ENCODE peak calls at places on chromosome 22, in eight cellular contexts. One of them, this sample, is unnamed.

GRCh38 chr22:33022231-33022630 is 36.0 kb downstream of the SYN3 start:
- DNase-seq in BE2C: no peak
- DNase-seq in mammary epithelial cell: no peak
- DNase-seq in choroid plexus epithelial cell: no peak
- DNase-seq in SK-N-SH: no peak
- DNase-seq in HCT116: no peak
- DNase-seq in foreskin fibroblast: no peak
- DNase-seq in HFF-Myc: no peak
- DNase-seq in this sample: no peak

GRCh38 chr22:35092146-35092805 is 26.3 kb downstream of the ISX start:
- DNase-seq in BE2C: no peak
- DNase-seq in mammary epithelial cell: no peak
- DNase-seq in choroid plexus epithelial cell: no peak
- DNase-seq in SK-N-SH: no peak
- DNase-seq in HCT116: no peak
- DNase-seq in foreskin fibroblast: no peak
- DNase-seq in HFF-Myc: no peak
- DNase-seq in this sample: no peak

GRCh38 chr22:25514436-25514835 is 50.0 kb upstream of the GRK3 start:
- DNase-seq in BE2C: no peak
- DNase-seq in mammary epithelial cell: peak
- DNase-seq in choroid plexus epithelial cell: no peak
- DNase-seq in SK-N-SH: no peak
- DNase-seq in HCT116: no peak
- DNase-seq in foreskin fibroblast: peak
- DNase-seq in HFF-Myc: no peak
- DNase-seq in this sample: no peak

GRCh38 chr22:37501176-37501609 is 15.0 kb upstream of the MFNG start:
- DNase-seq in BE2C: no peak
- DNase-seq in mammary epithelial cell: no peak
- DNase-seq in choroid plexus epithelial cell: peak
- DNase-seq in SK-N-SH: no peak
- DNase-seq in HCT116: no peak
- DNase-seq in foreskin fibroblast: no peak
- DNase-seq in HFF-Myc: no peak
- DNase-seq in this sample: no peak

GRCh38 chr22:45248832-45249561 is 8.3 kb upstream of the KIAA0930 start:
- DNase-seq in BE2C: no peak
- DNase-seq in mammary epithelial cell: no peak
- DNase-seq in choroid plexus epithelial cell: no peak
- DNase-seq in SK-N-SH: no peak
- DNase-seq in HCT116: no peak
- DNase-seq in foreskin fibroblast: no peak
- DNase-seq in HFF-Myc: no peak
- DNase-seq in this sample: peak

GRCh38 chr22:20420157-20420842 is 17.3 kb downstream of the SCARF2 start:
- DNase-seq in BE2C: no peak
- DNase-seq in mammary epithelial cell: no peak
- DNase-seq in choroid plexus epithelial cell: no peak
- DNase-seq in SK-N-SH: no peak
- DNase-seq in HCT116: no peak
- DNase-seq in foreskin fibroblast: no peak
- DNase-seq in HFF-Myc: no peak
- DNase-seq in this sample: no peak

GRCh38 chr22:36824655-36825054 is 7.8 kb upstream of the PVALB start:
- DNase-seq in BE2C: no peak
- DNase-seq in mammary epithelial cell: no peak
- DNase-seq in choroid plexus epithelial cell: no peak
- DNase-seq in SK-N-SH: no peak
- DNase-seq in HCT116: no peak
- DNase-seq in foreskin fibroblast: no peak
- DNase-seq in HFF-Myc: no peak
- DNase-seq in this sample: no peak

GRCh38 chr22:31343235-31344191 is 2.6 kb downstream of the PATZ1 start:
- DNase-seq in BE2C: peak
- DNase-seq in mammary epithelial cell: peak
- DNase-seq in choroid plexus epithelial cell: peak
- DNase-seq in SK-N-SH: peak
- DNase-seq in HCT116: no peak
- DNase-seq in foreskin fibroblast: peak
- DNase-seq in HFF-Myc: no peak
- DNase-seq in this sample: no peak

GRCh38 chr22:24683671-24684070 is 80.7 kb downstream of the GGT1 start:
- DNase-seq in BE2C: no peak
- DNase-seq in mammary epithelial cell: no peak
- DNase-seq in choroid plexus epithelial cell: peak
- DNase-seq in SK-N-SH: no peak
- DNase-seq in HCT116: no peak
- DNase-seq in foreskin fibroblast: peak
- DNase-seq in HFF-Myc: no peak
- DNase-seq in this sample: no peak

GRCh38 chr22:19607198-19608113 is 83.2 kb upstream of the CLDN5 start:
- DNase-seq in BE2C: no peak
- DNase-seq in mammary epithelial cell: peak
- DNase-seq in choroid plexus epithelial cell: peak
- DNase-seq in SK-N-SH: no peak
- DNase-seq in HCT116: no peak
- DNase-seq in foreskin fibroblast: no peak
- DNase-seq in HFF-Myc: no peak
- DNase-seq in this sample: no peak

GRCh38 chr22:39181778-39182177 is 29.3 kb upstream of the CBX7 start:
- DNase-seq in BE2C: no peak
- DNase-seq in mammary epithelial cell: no peak
- DNase-seq in choroid plexus epithelial cell: no peak
- DNase-seq in SK-N-SH: no peak
- DNase-seq in HCT116: no peak
- DNase-seq in foreskin fibroblast: no peak
- DNase-seq in HFF-Myc: no peak
- DNase-seq in this sample: no peak

GRCh38 chr22:39182478-39183030 is 30.1 kb upstream of the CBX7 start:
- DNase-seq in BE2C: no peak
- DNase-seq in mammary epithelial cell: no peak
- DNase-seq in choroid plexus epithelial cell: peak
- DNase-seq in SK-N-SH: no peak
- DNase-seq in HCT116: no peak
- DNase-seq in foreskin fibroblast: no peak
- DNase-seq in HFF-Myc: no peak
- DNase-seq in this sample: no peak

GRCh38 chr22:39184586-39185577 is 32.4 kb upstream of the CBX7 start:
- DNase-seq in BE2C: no peak
- DNase-seq in mammary epithelial cell: no peak
- DNase-seq in choroid plexus epithelial cell: peak
- DNase-seq in SK-N-SH: no peak
- DNase-seq in HCT116: no peak
- DNase-seq in foreskin fibroblast: no peak
- DNase-seq in HFF-Myc: no peak
- DNase-seq in this sample: no peak

GRCh38 chr22:39185601-39186012 is 33.1 kb upstream of the CBX7 start:
- DNase-seq in BE2C: peak
- DNase-seq in mammary epithelial cell: peak
- DNase-seq in choroid plexus epithelial cell: peak
- DNase-seq in SK-N-SH: no peak
- DNase-seq in HCT116: no peak
- DNase-seq in foreskin fibroblast: peak
- DNase-seq in HFF-Myc: no peak
- DNase-seq in this sample: no peak

DNA sequence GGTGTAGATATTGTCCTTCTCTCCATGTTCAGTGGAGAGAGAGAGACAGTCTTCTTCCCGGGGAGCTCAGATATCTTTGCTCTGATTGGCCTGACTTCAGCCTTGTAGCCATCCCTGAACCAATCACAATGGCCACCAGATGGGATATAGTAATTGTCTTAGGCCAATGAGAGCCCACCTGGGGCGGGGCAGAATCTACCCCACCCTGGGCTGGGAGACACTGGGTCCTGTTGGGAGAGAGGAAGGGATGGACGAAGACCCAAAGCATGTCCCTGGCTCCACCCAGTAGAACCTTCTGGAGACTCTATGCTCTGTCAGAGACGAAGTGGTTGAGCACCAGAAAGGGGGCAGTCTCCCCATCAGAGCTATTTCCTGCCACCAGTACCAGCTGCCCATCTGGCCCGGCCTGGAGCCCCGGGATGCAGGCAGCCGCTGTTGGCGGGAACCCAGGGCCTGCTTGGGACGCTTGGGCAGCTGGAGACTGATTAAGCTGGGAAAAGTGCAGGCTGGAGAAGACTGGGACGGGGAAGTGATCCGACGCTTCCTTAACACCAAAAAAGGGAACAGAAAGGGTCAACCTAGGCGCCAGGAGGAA is 31.6 kb upstream of the CBX7 start:
- DNase-seq in BE2C: peak
- DNase-seq in mammary epithelial cell: no peak
- DNase-seq in choroid plexus epithelial cell: peak
- DNase-seq in SK-N-SH: no peak
- DNase-seq in HCT116: peak
- DNase-seq in foreskin fibroblast: peak
- DNase-seq in HFF-Myc: no peak
- DNase-seq in this sample: no peak
- H3K4me3 ChIP-seq in BE2C: no peak
- H3K4me3 ChIP-seq in mammary epithelial cell: no peak
- H3K4me3 ChIP-seq in choroid plexus epithelial cell: no peak
- H3K4me3 ChIP-seq in SK-N-SH: no peak
- H3K4me3 ChIP-seq in HCT116: no peak
- H3K4me3 ChIP-seq in foreskin fibroblast: no peak
- H3K4me3 ChIP-seq in HFF-Myc: no peak
- H3K4me3 ChIP-seq in this sample: no peak

DNA sequence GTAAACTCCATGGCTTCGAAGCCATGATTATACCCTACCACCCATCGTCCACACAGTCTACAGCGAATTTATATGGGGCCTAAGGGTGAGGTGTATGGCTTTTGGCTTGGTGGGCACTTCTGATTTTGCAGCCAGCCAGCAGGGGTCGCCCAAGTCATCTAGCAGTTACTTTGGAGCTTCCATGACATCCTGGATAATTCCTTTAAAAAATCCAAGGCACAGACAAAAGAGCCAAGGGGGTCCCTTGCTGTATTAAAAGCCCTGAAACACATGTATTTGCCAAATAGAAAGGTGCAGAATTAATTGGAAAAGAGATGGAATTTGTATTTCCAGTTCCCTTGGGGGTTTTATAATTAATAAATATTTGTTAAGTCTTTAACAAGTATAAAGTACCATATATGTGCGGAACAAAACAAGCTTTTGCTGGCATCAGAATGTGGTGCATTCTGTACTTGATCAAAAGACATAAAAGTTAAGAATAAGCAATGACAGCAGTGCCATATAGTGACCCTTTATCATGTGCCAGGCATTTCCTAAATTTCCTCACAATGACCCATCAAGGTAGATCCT is 132.8 kb upstream of the PITPNB start:
- DNase-seq in BE2C: peak
- DNase-seq in mammary epithelial cell: peak
- DNase-seq in choroid plexus epithelial cell: peak
- DNase-seq in SK-N-SH: peak
- DNase-seq in HCT116: peak
- DNase-seq in foreskin fibroblast: peak
- DNase-seq in HFF-Myc: no peak
- DNase-seq in this sample: no peak
- TF ChIP-seq CTCF in BE2C: peak
- TF ChIP-seq CTCF in mammary epithelial cell: peak
- TF ChIP-seq CTCF in choroid plexus epithelial cell: peak
- TF ChIP-seq CTCF in SK-N-SH: peak
- TF ChIP-seq CTCF in HCT116: peak
- TF ChIP-seq CTCF in foreskin fibroblast: peak
- TF ChIP-seq CTCF in HFF-Myc: peak
- TF ChIP-seq CTCF in this sample: peak

GRCh38 chr22:42793848-42794405 is 63.1 kb downstream of the ARFGAP3 start:
- DNase-seq in BE2C: no peak
- DNase-seq in mammary epithelial cell: no peak
- DNase-seq in choroid plexus epithelial cell: no peak
- DNase-seq in SK-N-SH: no peak
- DNase-seq in HCT116: no peak
- DNase-seq in foreskin fibroblast: no peak
- DNase-seq in HFF-Myc: no peak
- DNase-seq in this sample: no peak

GRCh38 chr22:42794551-42795510 is 62.2 kb downstream of the ARFGAP3 start:
- DNase-seq in BE2C: no peak
- DNase-seq in mammary epithelial cell: no peak
- DNase-seq in choroid plexus epithelial cell: peak
- DNase-seq in SK-N-SH: no peak
- DNase-seq in HCT116: no peak
- DNase-seq in foreskin fibroblast: peak
- DNase-seq in HFF-Myc: no peak
- DNase-seq in this sample: no peak

GRCh38 chr22:42792453-42792908 is 64.6 kb downstream of the ARFGAP3 start:
- DNase-seq in BE2C: no peak
- DNase-seq in mammary epithelial cell: no peak
- DNase-seq in choroid plexus epithelial cell: no peak
- DNase-seq in SK-N-SH: no peak
- DNase-seq in HCT116: no peak
- DNase-seq in foreskin fibroblast: no peak
- DNase-seq in HFF-Myc: no peak
- DNase-seq in this sample: no peak

GRCh38 chr22:42791721-42792452 is 65.2 kb downstream of the ARFGAP3 start:
- DNase-seq in BE2C: no peak
- DNase-seq in mammary epithelial cell: no peak
- DNase-seq in choroid plexus epithelial cell: no peak
- DNase-seq in SK-N-SH: no peak
- DNase-seq in HCT116: no peak
- DNase-seq in foreskin fibroblast: peak
- DNase-seq in HFF-Myc: no peak
- DNase-seq in this sample: no peak

GRCh38 chr22:42792909-42793847 is 63.9 kb downstream of the ARFGAP3 start:
- DNase-seq in BE2C: no peak
- DNase-seq in mammary epithelial cell: no peak
- DNase-seq in choroid plexus epithelial cell: no peak
- DNase-seq in SK-N-SH: no peak
- DNase-seq in HCT116: no peak
- DNase-seq in foreskin fibroblast: no peak
- DNase-seq in HFF-Myc: no peak
- DNase-seq in this sample: no peak
- H3K4me3 ChIP-seq in BE2C: no peak
- H3K4me3 ChIP-seq in mammary epithelial cell: no peak
- H3K4me3 ChIP-seq in choroid plexus epithelial cell: no peak
- H3K4me3 ChIP-seq in SK-N-SH: no peak
- H3K4me3 ChIP-seq in HCT116: no peak
- H3K4me3 ChIP-seq in foreskin fibroblast: no peak
- H3K4me3 ChIP-seq in HFF-Myc: no peak
- H3K4me3 ChIP-seq in this sample: no peak

DNA sequence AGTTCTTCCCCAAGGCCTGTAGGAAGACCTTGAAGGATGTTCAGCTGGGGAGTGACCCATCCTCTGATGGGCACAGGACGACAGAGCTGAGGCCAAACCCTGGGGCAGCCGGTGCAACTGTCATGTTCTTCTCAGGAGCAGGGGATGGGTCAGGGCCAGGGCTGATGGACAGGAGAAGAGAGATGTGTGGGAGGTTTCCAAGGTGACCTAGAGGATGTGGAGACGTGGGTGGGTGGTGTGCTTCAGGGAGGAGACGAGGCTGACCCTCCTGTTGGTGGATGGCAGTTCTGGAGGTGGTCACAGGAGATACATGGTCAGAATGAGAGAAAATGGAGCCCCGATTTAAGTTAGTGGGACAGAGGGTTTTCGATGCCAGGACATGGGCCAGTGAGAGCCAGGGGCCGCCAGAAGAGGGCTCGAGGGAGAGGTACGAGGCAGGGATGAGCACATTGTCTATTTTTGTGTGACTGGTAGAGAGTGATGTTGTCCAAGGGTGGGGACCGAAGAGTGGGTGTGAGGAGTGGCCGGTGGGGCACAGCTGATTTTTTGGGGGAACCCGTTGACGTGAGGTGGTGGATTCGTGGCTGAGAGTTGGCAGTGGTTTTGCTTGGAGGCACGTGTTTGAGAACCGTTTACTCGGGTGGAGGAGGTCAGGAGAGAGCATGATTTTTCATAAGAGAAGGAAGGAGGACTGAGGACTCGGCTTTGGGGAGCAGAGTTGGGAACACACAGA is 14.6 kb downstream of the TBC1D22A start:
- DNase-seq in BE2C: no peak
- DNase-seq in mammary epithelial cell: no peak
- DNase-seq in choroid plexus epithelial cell: no peak
- DNase-seq in SK-N-SH: no peak
- DNase-seq in HCT116: no peak
- DNase-seq in foreskin fibroblast: no peak
- DNase-seq in HFF-Myc: no peak
- DNase-seq in this sample: no peak
- TF ChIP-seq CTCF in BE2C: no peak
- TF ChIP-seq CTCF in mammary epithelial cell: no peak
- TF ChIP-seq CTCF in choroid plexus epithelial cell: no peak
- TF ChIP-seq CTCF in SK-N-SH: no peak
- TF ChIP-seq CTCF in HCT116: no peak
- TF ChIP-seq CTCF in foreskin fibroblast: no peak
- TF ChIP-seq CTCF in HFF-Myc: no peak
- TF ChIP-seq CTCF in this sample: no peak

This sample was measured in GM12864.